ENCODE peak calls at places on chromosomes 1 and 21, in five cellular contexts. E is dorsolateral prefrontal cortex, O is mammary epithelial cell, S is D721Med, A is AG04450. M is an unnamed sample.

GRCh38 chr1:869499-870244 is 54.1 kb upstream of the SAMD11 start:
- DNase-seq in E (peak), S (peak), A (no peak), O (peak), M (peak)

GRCh38 chr1:2203671-2204383 is 9.3 kb upstream of the FAAP20 start:
- DNase-seq in A (no peak), O (no peak), S (no peak), E (no peak), M (no peak)

GRCh38 chr21:38982096-38982495 is 176.4 kb downstream of the ETS2 start:
- DNase-seq in O (no peak), A (no peak), S (no peak), E (no peak), M (no peak)

GRCh38 chr21:42257091-42257760 is 38.3 kb downstream of the ABCG1 start:
- DNase-seq in S (no peak), O (no peak), A (no peak), E (no peak), M (no peak)

GRCh38 chr1:112461200-112461871 is 47.4 kb upstream of the WNT2B start:
- DNase-seq in O (peak), E (no peak), A (no peak), S (no peak), M (no peak)

GRCh38 chr21:45698493-45698947 is 55.0 kb downstream of the PCBP3 start:
- DNase-seq in A (peak), S (no peak), E (no peak), O (peak), M (peak)

GRCh38 chr1:7070389-7071029 is 285.3 kb downstream of the CAMTA1 start:
- DNase-seq in A (peak), O (peak), E (peak), S (peak), M (peak)

GRCh38 chr1:220878223-220879081 is 791 bp upstream of the HLX start:
- DNase-seq in S (no peak), E (no peak), A (no peak), O (no peak), M (peak)

GRCh38 chr1:162219461-162219860 is 150.0 kb downstream of the NOS1AP start:
- DNase-seq in O (no peak), A (no peak), S (no peak), E (no peak), M (no peak)

GRCh38 chr21:45041984-45042663 is 32.3 kb upstream of the ADARB1 start:
- DNase-seq in E (no peak), S (no peak), O (no peak), A (no peak), M (no peak)

GRCh38 chr1:16158025-16158424 is 2.2 kb upstream of the EPHA2 start:
- DNase-seq in S (no peak), O (no peak), A (no peak), E (no peak), M (no peak)

GRCh38 chr1:230080834-230081233 is 13.8 kb downstream of the GALNT2 start:
- DNase-seq in A (no peak), S (no peak), E (peak), O (no peak), M (no peak)

GRCh38 chr1:220011620-220012019 is 34.7 kb downstream of the EPRS1 start:
- DNase-seq in E (no peak), A (no peak), S (no peak), O (no peak), M (no peak)

GRCh38 chr1:115797491-115797890 is 29.0 kb upstream of the CASQ2 start:
- DNase-seq in S (no peak), E (no peak), O (no peak), A (no peak), M (no peak)

GRCh38 chr21:35084869-35085268 is 35.8 kb upstream of the RUNX1 start:
- DNase-seq in E (no peak), S (no peak), O (peak), A (peak), M (peak)

GRCh38 chr1:75589637-75590036 is 21.3 kb downstream of the SLC44A5 start:
- DNase-seq in S (no peak), E (no peak), A (no peak), O (no peak), M (no peak)

GRCh38 chr1:31487143-31487542 is 74.1 kb downstream of the SERINC2 start:
- DNase-seq in O (peak), S (no peak), E (no peak), A (no peak), M (no peak)

GRCh38 chr1:16927711-16928485 is 6.2 kb downstream of the CROCC start:
- DNase-seq in S (no peak), A (no peak), E (no peak), O (no peak), M (no peak)

DNA sequence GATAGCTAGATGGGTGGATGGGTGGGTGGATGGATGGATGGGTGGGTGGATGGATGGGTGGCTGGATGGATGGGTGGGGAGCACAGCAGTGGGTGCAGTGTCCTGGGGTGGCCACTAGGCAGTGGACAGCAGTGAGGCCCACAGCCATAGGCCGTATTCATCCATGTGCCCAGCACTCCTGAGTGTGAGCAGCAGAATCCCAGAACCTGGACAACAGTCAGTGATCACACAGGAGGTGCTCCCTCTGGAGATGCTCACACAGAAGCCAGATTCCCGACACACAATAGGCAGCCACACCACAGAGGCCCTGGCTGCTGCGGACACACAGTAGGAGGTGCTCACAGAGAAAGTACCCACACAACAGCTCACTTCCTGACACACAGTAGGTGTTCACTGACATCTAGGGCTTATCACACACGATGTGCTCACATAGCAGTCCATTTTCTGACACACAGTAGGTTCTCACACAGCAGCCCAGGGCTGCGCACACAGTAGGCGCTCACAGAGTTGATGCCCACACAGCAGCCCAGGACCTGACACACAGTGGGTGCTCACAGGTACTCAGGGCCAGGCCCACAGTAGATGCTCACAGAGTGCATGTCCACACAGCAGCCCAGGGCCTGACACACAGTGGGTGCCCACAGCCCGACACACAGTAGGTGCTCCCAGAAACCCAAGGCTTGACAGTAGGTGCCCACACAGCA is 64.0 kb downstream of the RAP1GAP start:
- DNase-seq in E (no peak), O (no peak), A (no peak), S (no peak), M (no peak)
- TF ChIP-seq CTCF in E (no peak), O (no peak), A (no peak), S (no peak), M (no peak)

GRCh38 chr1:205584732-205585131 is 47.1 kb downstream of the ELK4 start:
- DNase-seq in S (no peak), E (no peak), A (no peak), O (no peak), M (no peak)
- TF ChIP-seq CTCF in S (peak), E (peak), A (peak), O (no peak), M (peak)

DNA sequence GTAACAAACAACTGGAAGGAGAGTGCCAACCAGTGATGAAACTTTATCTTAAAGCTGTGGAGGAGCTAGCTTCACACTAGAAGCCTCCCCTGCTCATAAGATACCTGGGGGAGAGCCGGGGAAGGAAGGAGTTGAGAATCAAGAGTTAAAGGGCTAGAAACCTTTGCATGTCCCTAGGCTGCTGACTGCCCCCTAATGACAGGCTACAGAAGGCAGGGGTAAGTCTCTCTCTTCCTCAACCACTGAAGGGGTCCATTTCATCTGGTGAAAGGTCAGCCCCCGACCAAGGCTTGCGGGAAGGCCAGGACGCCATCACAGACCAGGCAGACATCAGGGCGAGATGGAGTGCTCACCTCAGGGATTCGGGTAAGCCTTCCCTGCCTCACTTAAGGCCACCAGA is 65.6 kb upstream of the GRHL3 start:
- DNase-seq in A (no peak), E (no peak), S (no peak), O (no peak), M (no peak)
- TF ChIP-seq CTCF in A (no peak), E (no peak), S (no peak), O (no peak), M (no peak)

GRCh38 chr1:91549041-91549735 is 48.5 kb downstream of the CDC7 start:
- DNase-seq in A (no peak), O (no peak), S (no peak), E (no peak), M (no peak)

GRCh38 chr1:91546301-91546581 is 45.6 kb downstream of the CDC7 start:
- DNase-seq in A (no peak), O (no peak), E (no peak), S (no peak), M (no peak)

GRCh38 chr1:91548382-91549040 is 47.9 kb downstream of the CDC7 start:
- DNase-seq in E (no peak), S (no peak), A (no peak), O (no peak), M (no peak)

GRCh38 chr1:91545506-91546300 is 45.1 kb downstream of the CDC7 start:
- DNase-seq in S (no peak), O (no peak), E (no peak), A (no peak), M (no peak)

DNA sequence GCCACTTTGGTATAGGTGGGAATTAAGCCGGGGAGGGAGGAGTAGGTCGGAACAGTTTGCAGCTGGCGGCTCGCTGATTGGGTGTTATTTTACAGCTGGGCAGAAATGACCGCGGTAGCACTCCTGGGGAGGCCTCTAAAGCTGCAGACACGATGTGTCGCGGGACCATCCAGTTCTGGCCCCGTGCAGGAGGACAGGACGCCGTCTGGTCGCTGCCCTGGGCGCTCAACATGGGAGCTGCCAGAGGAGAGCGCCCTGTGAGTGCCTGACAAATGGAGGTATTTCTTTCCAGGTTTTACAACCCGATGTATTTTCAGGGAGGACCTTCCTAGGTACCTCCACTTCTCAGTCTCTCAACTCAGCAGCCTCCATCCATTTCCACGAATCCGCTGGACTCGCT is 46.2 kb downstream of the CDC7 start:
- DNase-seq in A (no peak), E (no peak), S (no peak), O (no peak), M (no peak)
- TF ChIP-seq CTCF in A (no peak), E (no peak), S (no peak), O (no peak), M (no peak)

DNA sequence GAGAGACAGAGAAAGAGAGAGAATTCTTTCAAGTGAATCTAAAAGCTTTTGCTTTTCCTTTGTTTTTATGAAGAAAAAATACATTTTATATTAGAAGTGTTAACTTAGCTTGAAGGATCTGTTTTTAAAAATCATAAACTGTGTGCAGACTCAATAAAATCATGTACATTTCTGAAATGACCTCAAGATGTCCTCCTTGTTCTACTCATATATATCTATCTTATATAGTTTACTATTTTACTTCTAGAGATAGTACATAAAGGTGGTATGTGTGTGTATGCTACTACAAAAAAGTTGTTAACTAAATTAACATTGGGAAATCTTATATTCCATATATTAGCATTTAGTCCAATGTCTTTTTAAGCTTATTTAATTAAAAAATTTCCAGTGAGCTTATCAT is 117.6 kb downstream of the PTPRC start:
- DNase-seq in O (no peak), A (no peak), S (no peak), E (no peak), M (peak)
- TF ChIP-seq CTCF in O (no peak), A (peak), S (peak), E (peak), M (peak)

DNA sequence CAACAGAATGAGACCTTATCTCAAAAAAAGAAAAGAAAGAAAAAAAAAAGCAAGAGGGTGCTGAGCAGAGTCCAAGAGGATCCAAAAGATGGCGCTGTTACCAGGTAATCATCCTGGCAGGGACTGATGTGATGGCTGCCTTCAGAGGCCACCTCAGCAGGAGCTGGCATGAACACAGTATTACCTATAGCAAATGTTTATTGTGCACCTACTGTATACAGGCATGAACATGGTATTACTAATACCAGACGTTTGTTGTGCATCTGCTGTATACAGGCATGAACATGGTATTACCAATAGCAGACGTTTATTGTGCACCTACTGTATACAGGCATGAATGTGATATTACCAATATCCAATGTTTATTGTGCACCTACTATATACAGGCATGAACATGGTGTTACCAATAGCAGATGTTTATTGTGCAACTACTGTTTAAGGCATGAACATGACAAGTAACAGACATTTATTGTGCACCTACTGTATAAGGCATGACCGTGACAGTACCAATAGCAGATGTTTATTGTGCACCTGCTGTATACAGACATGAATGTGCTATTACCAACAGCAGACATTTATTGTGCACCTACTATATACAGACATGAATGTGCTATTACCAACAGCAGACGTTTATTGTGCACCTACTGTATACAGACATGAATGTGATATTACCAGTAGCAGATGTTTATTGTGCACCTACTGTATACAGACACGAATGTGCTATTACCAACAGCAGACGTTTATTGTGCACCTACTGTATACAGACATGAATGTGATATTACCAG is 115.1 kb upstream of the TMEM51 start:
- DNase-seq in O (peak), A (no peak), E (no peak), S (no peak), M (peak)
- TF ChIP-seq CTCF in O (peak), A (peak), E (no peak), S (peak), M (peak)

DNA sequence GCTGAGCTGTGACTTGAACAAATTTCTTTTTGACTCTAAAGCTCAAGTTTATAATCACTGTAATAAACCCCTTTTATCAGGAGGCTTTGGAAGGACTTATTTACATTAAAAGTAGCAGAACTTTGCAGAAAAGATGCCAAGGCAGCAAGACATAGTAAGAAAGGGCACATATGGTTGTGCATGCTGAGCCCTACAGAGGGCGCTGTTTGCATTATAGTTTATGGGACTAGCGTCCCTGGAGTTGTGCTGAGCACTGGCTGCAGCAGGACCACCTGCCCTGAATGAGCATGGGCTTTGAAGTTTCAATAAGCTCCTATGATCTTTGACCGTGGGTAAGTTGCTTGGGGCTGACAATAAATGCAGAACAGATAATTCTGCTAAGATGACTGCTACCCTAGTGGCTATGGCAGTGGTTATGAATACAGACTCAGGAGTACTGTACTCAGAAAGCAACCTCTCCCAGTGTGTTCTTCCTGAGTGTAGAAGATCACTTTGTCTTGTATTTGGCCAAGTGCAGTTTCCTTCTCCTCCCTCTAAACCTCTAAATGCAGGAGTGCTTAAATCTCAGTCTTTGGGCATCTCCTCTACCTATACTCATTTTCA is 45.4 kb upstream of the USP1 start:
- DNase-seq in S (no peak), A (no peak), O (no peak), E (no peak), M (no peak)
- TF ChIP-seq CTCF in S (peak), A (peak), O (peak), E (peak), M (peak)

GRCh38 chr1:62924983-62925790 is 141.3 kb downstream of the ATG4C start:
- DNase-seq in O (no peak), S (no peak), A (no peak), E (no peak), M (no peak)

DNA sequence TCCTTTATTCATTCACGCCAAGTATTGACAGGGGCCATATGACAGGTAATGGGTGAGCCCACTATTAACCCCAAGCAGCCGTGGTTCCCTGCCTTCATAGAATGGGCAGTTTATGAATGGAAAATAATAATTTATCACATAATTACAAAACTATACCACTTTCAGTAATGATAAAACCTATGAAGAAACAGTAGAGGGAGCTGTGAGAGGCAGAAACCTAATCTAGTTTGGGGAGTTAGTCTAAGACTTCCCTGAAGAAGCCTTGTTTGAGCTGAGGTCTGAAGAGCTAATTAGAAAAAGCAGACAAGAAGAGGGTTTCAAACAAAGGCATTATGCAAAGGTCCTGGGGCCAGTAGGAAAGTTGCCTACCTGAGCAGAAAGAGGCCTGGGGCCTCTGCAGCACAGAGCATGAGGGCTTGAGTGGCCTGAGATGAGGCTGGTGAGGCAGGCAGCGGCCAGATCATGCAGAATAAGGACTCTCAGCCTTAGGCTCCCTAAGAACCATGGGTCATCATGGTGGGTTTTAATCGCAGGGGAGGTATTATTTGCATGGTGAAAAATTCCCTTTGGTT is 142.8 kb downstream of the ATG4C start:
- DNase-seq in O (no peak), S (no peak), A (no peak), E (no peak), M (no peak)
- TF ChIP-seq CTCF in O (no peak), S (no peak), A (no peak), E (no peak), M (peak)

DNA sequence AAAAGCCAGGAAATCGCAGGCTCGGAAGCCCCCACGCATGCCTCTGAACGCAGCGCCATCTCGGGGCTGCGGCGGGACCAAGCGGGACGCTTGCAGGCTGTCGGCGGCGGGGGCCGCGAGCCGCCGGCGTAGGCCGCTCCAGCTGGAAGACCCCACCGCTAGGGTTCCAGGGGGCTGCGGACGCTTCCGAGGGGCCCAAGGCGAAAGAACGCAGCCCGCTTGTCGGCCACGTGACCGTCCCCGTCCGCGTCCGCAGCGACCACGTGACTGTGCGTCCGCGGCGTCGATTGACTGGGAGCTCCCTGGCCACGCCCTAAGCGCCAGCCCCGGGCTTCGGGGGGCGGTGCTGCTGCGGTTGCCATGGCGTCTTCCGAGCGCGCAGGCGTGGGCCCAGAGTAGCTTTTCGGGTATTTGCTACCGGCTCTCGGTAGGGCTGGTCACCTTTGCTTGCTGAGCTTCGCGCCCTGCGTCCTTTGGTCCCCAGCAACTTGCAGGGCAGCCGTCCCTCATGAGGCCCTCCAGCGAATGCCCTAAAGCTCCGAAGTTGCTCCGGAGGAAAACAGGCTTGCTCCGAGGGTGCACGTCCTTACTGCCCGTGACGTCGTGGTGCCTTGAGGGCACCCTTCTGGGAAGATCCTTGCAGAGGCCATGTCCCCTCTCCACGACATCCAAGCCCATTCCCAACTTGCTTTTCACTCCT is 197.2 kb downstream of the DYRK1A start:
- DNase-seq in E (peak), A (peak), S (peak), O (peak), M (peak)
- TF ChIP-seq CTCF in E (peak), A (peak), S (peak), O (peak), M (peak)